ENCODE peak calls at places on chromosomes 3 and 15, in six cellular contexts. C is neural crest cell, G is left lung, F is transverse colon, Y is colonic mucosa, L is left ventricle myocardium inferior. N is an unnamed sample.

GRCh38 chr3:147699175-147699838 is 290.1 kb downstream of the ZIC1 start:
- DNase-seq in Y (no peak), F (no peak), G (no peak), C (no peak), L (no peak), N (no peak)

GRCh38 chr15:52078876-52079700 is 33.5 kb downstream of the BCL2L10 start:
- DNase-seq in G (peak; percentile 83), C (peak; percentile 88), Y (peak; percentile 93), F (peak; percentile 88), L (peak; percentile 81), N (peak; percentile 94)

GRCh38 chr3:18443670-18444596 is 18.8 kb upstream of the SATB1 start:
- DNase-seq in L (peak; percentile 12), G (peak; percentile 35), F (peak; percentile 31), C (peak; percentile 16), Y (peak; percentile 43), N (peak; percentile 32)

GRCh38 chr3:4758957-4759656 is 220.1 kb upstream of the BHLHE40 start:
- DNase-seq in L (no peak), C (no peak), Y (no peak), F (no peak), G (no peak), N (no peak)

GRCh38 chr3:193894121-193894863 is 241.7 kb upstream of the HES1 start:
- DNase-seq in G (peak; percentile 70), C (no peak), L (peak; percentile 29), F (no peak), Y (peak; percentile 68), N (no peak)

GRCh38 chr3:143041901-143042300 is 40.5 kb downstream of the U2SURP start:
- DNase-seq in L (no peak), G (no peak), Y (no peak), F (no peak), C (no peak), N (no peak)

GRCh38 chr15:42672444-42672843 is 64.5 kb downstream of the CDAN1 start:
- DNase-seq in C (no peak), F (no peak), L (no peak), G (no peak), Y (no peak), N (no peak)

GRCh38 chr3:161890147-161890625 is 393.6 kb downstream of the OTOL1 start:
- DNase-seq in Y (no peak), C (no peak), F (peak; percentile 16), G (peak; percentile 69), L (no peak), N (no peak)

GRCh38 chr15:73685561-73685960 is 1.4 kb downstream of the CD276 start:
- DNase-seq in G (no peak), C (no peak), L (no peak), Y (no peak), F (no peak), N (no peak)

GRCh38 chr15:21262851-21263400 is 177.4 kb downstream of the POTEB3 start:
- DNase-seq in L (no peak), G (no peak), Y (no peak), F (no peak), C (no peak), N (no peak)

GRCh38 chr3:73071952-73072351 is 10.5 kb downstream of the EBLN2 start:
- DNase-seq in F (no peak), G (no peak), L (no peak), C (no peak), Y (no peak), N (no peak)

GRCh38 chr3:52704611-52705437 is 767 bp downstream of the GLT8D1 start:
- DNase-seq in L (no peak), F (no peak), G (no peak), Y (peak; percentile 54), C (no peak), N (no peak)

GRCh38 chr3:195086885-195087284 is 184.1 kb downstream of the XXYLT1 start:
- DNase-seq in Y (no peak), G (peak; percentile 11), L (peak; percentile 3), C (no peak), F (no peak), N (no peak)

GRCh38 chr3:32376098-32376497 is 15.6 kb upstream of the CMTM7 start:
- DNase-seq in G (no peak), L (no peak), C (no peak), F (no peak), Y (no peak), N (no peak)

GRCh38 chr3:101758224-101758623 is 20.8 kb upstream of the NXPE3 start:
- DNase-seq in Y (no peak), C (no peak), L (no peak), G (no peak), F (no peak), N (no peak)

DNA sequence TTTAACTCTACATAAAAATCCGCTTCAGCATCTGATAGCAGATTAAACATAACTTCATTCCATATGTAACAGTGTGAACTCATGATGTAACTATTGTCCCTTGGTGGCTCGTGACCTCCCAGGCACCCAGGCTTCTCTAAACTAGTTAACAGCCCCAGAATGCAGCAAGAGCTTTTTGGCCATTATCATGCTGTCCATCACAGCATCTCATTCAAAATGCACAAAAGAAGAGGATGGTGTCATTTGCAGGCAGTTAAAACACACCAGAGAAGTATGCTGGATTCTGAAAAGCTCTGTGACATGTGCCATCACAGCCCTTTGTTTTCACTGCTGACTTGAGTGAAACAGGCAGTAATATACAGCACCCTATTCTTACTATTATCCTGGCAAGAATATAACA is 117.7 kb upstream of the CHMP2B start:
- DNase-seq in Y (no peak), F (no peak), L (no peak), C (no peak), G (no peak), N (no peak)
- TF ChIP-seq CTCF in Y (no peak), F (no peak), L (no peak), C (no peak), G (no peak), N (no peak)

DNA sequence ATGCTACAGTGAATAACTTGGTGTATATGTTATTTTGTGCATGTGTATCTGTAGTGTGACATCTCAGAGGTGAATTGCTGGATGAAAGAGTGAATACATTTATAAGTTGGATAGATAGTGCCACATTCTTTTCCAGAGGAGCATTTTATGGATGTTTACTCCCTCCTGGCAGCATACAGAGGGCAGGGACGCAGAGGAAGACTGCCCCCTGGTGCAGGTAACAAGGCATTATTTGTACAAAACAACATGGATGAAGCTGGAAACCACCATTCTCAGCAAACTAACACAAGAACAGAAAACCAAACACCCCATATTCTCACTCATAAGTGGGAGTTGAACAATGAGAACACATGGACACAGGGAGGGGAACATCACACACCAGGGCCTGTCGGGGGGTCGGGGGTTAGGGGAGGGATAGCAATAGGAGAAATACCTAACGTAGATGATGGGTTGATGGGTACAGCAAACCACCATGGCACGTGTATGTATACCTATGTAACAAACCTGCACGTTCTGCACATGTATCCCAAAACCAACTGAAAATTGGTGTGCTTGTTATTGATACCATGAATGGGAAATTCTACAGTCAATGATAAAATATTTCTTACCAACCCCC is 57.9 kb upstream of the CTXND1 start:
- DNase-seq in G (no peak), Y (no peak), C (peak; percentile 25), F (no peak), L (no peak), N (peak; percentile 58)
- TF ChIP-seq CTCF in G (peak; percentile 40), Y (no peak), C (peak; percentile 72), F (peak; percentile 38), L (peak; percentile 62), N (peak; percentile 66)

GRCh38 chr15:53346583-53346982 is 412.9 kb downstream of the WDR72 start:
- DNase-seq in G (no peak), F (no peak), C (no peak), L (no peak), Y (no peak), N (no peak)

GRCh38 chr15:53354905-53355304 is 404.6 kb downstream of the WDR72 start:
- DNase-seq in C (no peak), F (no peak), L (no peak), Y (no peak), G (no peak), N (no peak)

GRCh38 chr15:53351373-53351772 is 408.1 kb downstream of the WDR72 start:
- DNase-seq in G (no peak), F (no peak), Y (no peak), C (no peak), L (no peak), N (no peak)
- TF ChIP-seq CTCF in G (no peak), F (no peak), Y (no peak), C (no peak), L (no peak), N (no peak)

GRCh38 chr3:8500208-8500961 is 1.2 kb upstream of the LMCD1 start:
- DNase-seq in Y (no peak), L (no peak), G (no peak), C (peak; percentile 25), F (no peak), N (no peak)
- TF ChIP-seq CTCF in Y (no peak), L (no peak), G (no peak), C (no peak), F (no peak), N (no peak)

DNA sequence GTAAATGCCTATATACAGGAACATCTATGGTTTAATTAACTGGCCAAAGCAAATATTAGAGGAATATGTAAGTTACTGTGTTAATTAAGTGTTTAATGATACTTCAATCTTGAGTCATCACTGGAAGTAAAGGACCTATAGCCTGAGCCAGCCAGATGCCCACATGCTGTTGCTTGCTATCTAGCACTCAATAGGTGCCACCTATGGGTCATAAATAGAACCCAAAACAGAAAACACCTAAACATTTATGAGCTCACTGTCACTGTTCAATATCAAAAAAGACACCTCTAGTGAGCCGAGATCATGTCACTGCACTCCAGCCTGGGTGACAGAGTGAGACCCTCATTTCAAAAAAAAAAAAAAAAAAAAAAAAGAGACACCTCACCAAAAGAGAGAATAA is 48.4 kb upstream of the IP6K2 start:
- DNase-seq in C (no peak), F (no peak), G (no peak), L (no peak), Y (no peak), N (no peak)
- TF ChIP-seq CTCF in C (peak; percentile 37), F (peak; percentile 26), G (no peak), L (peak; percentile 30), Y (peak; percentile 12), N (no peak)

DNA sequence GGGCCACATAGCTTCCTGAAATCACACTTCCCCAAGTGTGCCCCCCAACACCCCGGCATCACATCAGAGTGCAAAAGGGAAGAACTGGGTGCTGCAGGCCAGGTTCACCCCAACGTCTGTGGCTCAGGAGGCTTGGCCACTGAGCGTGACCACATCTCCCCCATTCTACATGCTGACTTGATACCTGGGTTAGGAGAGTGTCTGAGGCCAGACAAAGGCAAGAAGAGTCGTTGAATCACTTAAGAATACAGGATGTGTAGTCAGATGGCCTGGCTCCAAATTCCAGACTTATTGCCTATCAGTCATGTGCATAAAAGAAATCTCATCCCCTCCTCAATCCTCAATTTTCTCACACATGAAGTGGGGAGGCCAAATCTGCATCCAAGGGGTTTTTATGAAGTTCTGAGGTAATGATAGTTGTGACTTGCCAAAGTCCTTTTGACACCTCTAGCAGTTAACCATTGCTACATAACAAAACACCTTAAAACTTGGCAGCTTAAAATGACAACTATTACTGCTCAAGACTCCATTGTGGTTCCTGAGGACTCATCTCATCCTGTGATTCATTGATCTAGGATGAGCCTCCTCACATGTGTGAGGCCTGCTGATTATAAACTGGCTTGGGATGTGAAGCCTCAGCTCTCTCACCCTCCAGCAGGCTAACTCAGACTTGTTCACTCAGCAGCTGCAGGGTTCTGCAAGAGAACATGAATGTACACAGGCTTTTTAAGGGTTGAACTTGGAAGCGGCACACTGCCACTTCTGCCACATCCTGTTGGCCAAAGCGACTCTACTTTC is 138.8 kb upstream of the TLE3 start:
- DNase-seq in G (no peak), F (no peak), Y (no peak), L (no peak), C (no peak), N (no peak)
- TF ChIP-seq CTCF in G (no peak), F (no peak), Y (no peak), L (no peak), C (no peak), N (no peak)